ENCODE peak calls at places on chromosomes 7 and 10, in eight cellular contexts. C is left ventricle myocardium inferior; K is mucosa of descending colon; M is colonic mucosa; B is uterus; G is CD8-positive, alpha-beta memory T cell; S is HCT116; E is stomach. I is an unnamed sample. For H3K4me1, the result is how much of the 10 kb centered on the place peaks cover.

GRCh38 chr7:66443946-66444345 is 184.7 kb upstream of the KCTD7 start:
- DNase-seq in C (no peak), K (no peak), M (no peak), B (no peak), G (no peak), S (no peak), E (no peak), I (no peak)

GRCh38 chr10:100827819-100828743 is 82.7 kb downstream of the PAX2 start:
- DNase-seq in C (peak), K (no peak), M (peak), B (no peak), G (no peak), S (no peak), E (peak), I (peak)

GRCh38 chr10:70274643-70275042 is 9.2 kb downstream of the NPFFR1 start:
- DNase-seq in C (no peak), K (no peak), M (no peak), B (peak), G (no peak), S (no peak), E (no peak), I (peak)

GRCh38 chr10:47024399-47025252 is 113.4 kb downstream of the PTPN20 start:
- DNase-seq in C (peak), K (no peak), M (peak), B (peak), G (peak), S (peak), E (peak), I (no peak)

GRCh38 chr10:88913157-88913556 is 33.1 kb downstream of the STAMBPL1 start:
- DNase-seq in C (no peak), K (no peak), M (no peak), B (no peak), G (no peak), S (no peak), E (no peak), I (no peak)

GRCh38 chr10:5155951-5156350 is 29.0 kb downstream of the AKR1C8 start:
- DNase-seq in C (no peak), K (no peak), M (no peak), B (no peak), G (no peak), S (no peak), E (no peak), I (no peak)

GRCh38 chr7:30470163-30470770 is 8.3 kb downstream of the NOD1 start:
- DNase-seq in C (peak), K (no peak), M (no peak), B (no peak), G (no peak), S (no peak), E (no peak), I (peak)

GRCh38 chr10:69087600-69088470 is at the start of gene SRGN:
- DNase-seq in C (peak), K (no peak), M (peak), B (peak), G (peak), S (no peak), E (peak), I (peak)

GRCh38 chr7:37920619-37921339 is at the start of gene EPDR1:
- DNase-seq in C (peak), K (peak), M (peak), B (peak), G (no peak), S (peak), E (no peak), I (peak)

GRCh38 chr10:100875484-100876166 is 37.1 kb upstream of the SLF2 start:
- DNase-seq in C (no peak), K (no peak), M (no peak), B (no peak), G (no peak), S (no peak), E (no peak), I (no peak)

GRCh38 chr7:70935854-70936253 is 196.1 kb upstream of the GALNT17 start:
- DNase-seq in C (no peak), K (no peak), M (no peak), B (no peak), G (no peak), S (no peak), E (no peak), I (no peak)

GRCh38 chr10:98235876-98236275 is 32.1 kb downstream of the LOXL4 start:
- DNase-seq in C (no peak), K (no peak), M (no peak), B (no peak), G (no peak), S (no peak), E (no peak), I (no peak)

GRCh38 chr10:110212119-110213006 is 5.0 kb downstream of the MXI1 start:
- DNase-seq in C (no peak), K (peak), M (peak), B (no peak), G (peak), S (no peak), E (peak), I (no peak)

GRCh38 chr7:146116452-146117219 is at the start of gene CNTNAP2:
- DNase-seq in C (peak), K (no peak), M (no peak), B (no peak), G (no peak), S (no peak), E (no peak), I (no peak)

GRCh38 chr10:21173964-21174669 is 277.0 kb upstream of the NEBL start:
- DNase-seq in C (peak), K (peak), M (peak), B (peak), G (no peak), S (peak), E (peak), I (peak)

GRCh38 chr7:155258233-155258575 is 39.5 kb upstream of the INSIG1 start:
- DNase-seq in C (no peak), K (no peak), M (no peak), B (no peak), G (no peak), S (no peak), E (no peak), I (peak)

GRCh38 chr7:105297309-105297708 is 91.4 kb downstream of the SRPK2 start:
- DNase-seq in C (no peak), K (no peak), M (no peak), B (no peak), G (no peak), S (no peak), E (no peak), I (no peak)

GRCh38 chr10:47164800-47165128 is 135.2 kb upstream of the GDF10 start:
- DNase-seq in C (no peak), K (no peak), M (no peak), B (no peak), G (no peak), S (no peak), E (no peak), I (no peak)

GRCh38 chr10:22821501-22821900 is 106.4 kb upstream of the ARMC3 start:
- DNase-seq in C (no peak), K (no peak), M (no peak), B (no peak), G (no peak), S (no peak), E (no peak), I (no peak)

GRCh38 chr10:113015201-113015600 is 65.2 kb downstream of the TCF7L2 start:
- DNase-seq in C (no peak), K (no peak), M (no peak), B (no peak), G (no peak), S (no peak), E (no peak), I (no peak)

GRCh38 chr7:54811016-54811924 is 52.3 kb upstream of the SEC61G start:
- DNase-seq in C (no peak), K (no peak), M (no peak), B (no peak), G (no peak), S (no peak), E (no peak), I (no peak)

GRCh38 chr7:6284055-6284400 is 11.6 kb upstream of the CYTH3 start:
- DNase-seq in C (no peak), K (no peak), M (no peak), B (no peak), G (no peak), S (no peak), E (no peak), I (peak)

GRCh38 chr7:55019329-55019690 is 493 bp downstream of the EGFR start:
- DNase-seq in C (peak), K (peak), M (peak), B (peak), G (no peak), S (no peak), E (peak), I (peak)

GRCh38 chr7:122305475-122306319 is 1.1 kb upstream of the FEZF1 start:
- DNase-seq in C (no peak), K (peak), M (no peak), B (no peak), G (no peak), S (peak), E (no peak), I (peak)

GRCh38 chr10:80204193-80204714 is 1.1 kb downstream of the ANXA11 start:
- DNase-seq in C (peak), K (peak), M (peak), B (no peak), G (no peak), S (no peak), E (peak), I (no peak)

GRCh38 chr10:57979466-57979865 is 288.2 kb downstream of the IPMK start:
- DNase-seq in C (no peak), K (no peak), M (no peak), B (no peak), G (no peak), S (peak), E (no peak), I (no peak)

GRCh38 chr7:129144834-129145668 is 544 bp downstream of the TSPAN33 start:
- DNase-seq in C (no peak), K (peak), M (no peak), B (no peak), G (peak), S (no peak), E (no peak), I (no peak)

GRCh38 chr10:91923371-91924211 is at the start of gene BTAF1:
- DNase-seq in C (peak), K (peak), M (peak), B (peak), G (peak), S (peak), E (peak), I (peak)

GRCh38 chr10:130137077-130137448 is 872 bp downstream of the GLRX3 start:
- DNase-seq in C (no peak), K (no peak), M (no peak), B (no peak), G (no peak), S (no peak), E (no peak), I (no peak)

GRCh38 chr7:94907420-94908203 is at the start of gene PPP1R9A:
- DNase-seq in C (peak), K (peak), M (peak), B (peak), G (no peak), S (peak), E (peak), I (no peak)

GRCh38 chr7:106064836-106065559 is 47.1 kb downstream of the SYPL1 start:
- DNase-seq in C (peak), K (peak), M (peak), B (peak), G (no peak), S (peak), E (peak), I (peak)

GRCh38 chr7:155796381-155797261 is 15.6 kb downstream of the SHH start:
- DNase-seq in C (peak), K (peak), M (peak), B (peak), G (peak), S (no peak), E (peak), I (peak)

GRCh38 chr10:72039377-72039776 is 49.0 kb downstream of the SPOCK2 start:
- DNase-seq in C (no peak), K (no peak), M (no peak), B (no peak), G (no peak), S (no peak), E (no peak), I (no peak)

GRCh38 chr7:101659706-101660105 is 30.6 kb upstream of the MYL10 start:
- DNase-seq in C (no peak), K (no peak), M (no peak), B (no peak), G (no peak), S (no peak), E (no peak), I (no peak)

GRCh38 chr7:5634107-5634950 is 147.1 kb downstream of the RNF216 start:
- DNase-seq in C (peak), K (peak), M (peak), B (peak), G (no peak), S (no peak), E (no peak), I (peak)

GRCh38 chr7:66296001-66296521 is 90.9 kb downstream of the TPST1 start:
- DNase-seq in C (no peak), K (no peak), M (no peak), B (no peak), G (no peak), S (no peak), E (no peak), I (no peak)

GRCh38 chr10:23081891-23082290 is 13.5 kb upstream of the MSRB2 start:
- DNase-seq in C (no peak), K (no peak), M (no peak), B (no peak), G (no peak), S (peak), E (no peak), I (no peak)

GRCh38 chr10:100826983-100827818 is 81.8 kb downstream of the PAX2 start:
- DNase-seq in C (no peak), K (no peak), M (peak), B (no peak), G (no peak), S (peak), E (peak), I (no peak)

DNA sequence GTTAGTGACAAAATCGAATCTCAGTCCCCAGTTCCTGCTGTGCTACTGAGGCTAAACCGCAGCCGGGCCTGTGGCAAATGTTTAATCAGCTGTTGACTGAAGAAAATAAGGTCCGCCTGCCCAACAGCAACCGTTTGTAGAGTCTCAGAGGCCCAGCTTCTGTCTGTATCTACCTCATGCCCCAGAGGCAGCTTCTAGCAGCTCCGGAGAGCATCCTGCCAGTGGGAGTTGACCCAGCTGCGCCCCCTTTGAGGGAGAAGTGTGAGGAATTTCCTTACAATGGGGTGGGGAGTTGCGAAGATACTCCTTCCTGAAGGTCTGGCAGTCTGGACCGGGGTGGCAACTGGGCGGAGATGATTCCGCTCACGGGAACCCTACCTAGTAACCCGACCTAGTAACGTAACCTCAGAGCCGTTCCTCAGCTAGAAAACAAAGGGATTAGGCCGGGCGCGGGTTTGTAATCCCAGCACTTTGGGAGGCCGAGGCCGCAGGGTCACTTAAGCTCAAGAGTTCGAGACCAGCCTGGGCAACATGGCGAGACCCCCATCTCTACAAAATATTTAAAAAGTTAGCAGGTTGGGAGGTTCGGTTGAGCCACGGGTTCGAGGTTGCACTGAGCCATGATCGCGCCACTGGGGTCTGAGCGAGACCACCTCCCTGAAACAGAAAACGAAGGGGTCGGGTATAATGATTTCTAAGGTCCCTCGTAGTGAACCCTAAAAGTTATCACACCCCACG is 846 bp upstream of the ZNF775 start:
- DNase-seq in C (peak), K (peak), M (peak), B (peak), G (peak), S (peak), E (peak), I (no peak)
- H3K4me1 ChIP-seq in C (under half), K (half or more), M (under half), B (under half), G (under half), S (under half), E (half or more), I (under half)

GRCh38 chr10:30425336-30426075 is 8.5 kb upstream of the MAP3K8 start:
- DNase-seq in C (no peak), K (no peak), M (no peak), B (no peak), G (no peak), S (no peak), E (no peak), I (no peak)

GRCh38 chr10:30420774-30421173 is 13.2 kb upstream of the MAP3K8 start:
- DNase-seq in C (no peak), K (no peak), M (no peak), B (no peak), G (no peak), S (no peak), E (no peak), I (no peak)

GRCh38 chr10:30420266-30420665 is 13.7 kb upstream of the MAP3K8 start:
- DNase-seq in C (no peak), K (no peak), M (no peak), B (no peak), G (no peak), S (no peak), E (no peak), I (no peak)

GRCh38 chr10:30422981-30423654 is 10.9 kb upstream of the MAP3K8 start:
- DNase-seq in C (peak), K (peak), M (peak), B (no peak), G (no peak), S (no peak), E (peak), I (peak)

DNA sequence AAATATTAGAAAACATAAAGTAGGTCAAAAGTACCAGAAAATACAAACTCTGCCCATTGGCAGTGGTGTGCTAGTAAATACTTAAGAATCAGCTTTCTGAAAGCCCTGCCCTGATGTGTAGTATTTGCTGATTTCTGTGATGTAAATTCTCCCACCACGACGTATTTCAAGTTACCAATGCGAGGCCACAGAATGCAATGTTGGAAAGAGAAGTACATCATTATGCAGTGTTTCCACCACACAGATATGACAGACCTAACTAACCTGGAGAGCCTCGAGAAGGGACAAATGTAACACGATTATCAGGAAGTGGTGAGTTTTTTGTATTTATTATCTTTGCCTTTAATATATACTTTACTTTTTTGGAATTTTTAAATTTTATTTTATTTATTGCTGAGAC is 11.7 kb upstream of the MAP3K8 start:
- DNase-seq in C (no peak), K (no peak), M (no peak), B (no peak), G (no peak), S (no peak), E (no peak), I (no peak)
- H3K4me1 ChIP-seq in C (under half), K (under half), M (under half), B (under half), G (under half), S (under half), E (under half), I (under half)

DNA sequence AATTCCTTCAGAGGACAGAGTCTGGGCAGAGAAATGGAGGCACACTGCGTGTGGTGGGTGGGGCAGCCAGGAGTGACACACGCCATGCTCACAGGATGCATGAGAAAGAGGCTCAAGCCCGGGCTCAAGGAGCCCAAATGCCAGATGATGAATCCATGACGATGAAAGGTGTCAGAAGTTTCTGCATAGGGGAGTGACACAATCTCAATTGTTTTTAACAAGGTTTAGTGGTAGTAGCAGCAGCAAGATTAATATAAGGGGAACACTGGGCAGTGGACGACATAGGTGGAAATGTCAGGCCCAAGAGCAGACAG is 126.1 kb downstream of the TNS3 start:
- DNase-seq in C (no peak), K (no peak), M (no peak), B (no peak), G (no peak), S (no peak), E (no peak), I (no peak)
- H3K4me1 ChIP-seq in C (half or more), K (under half), M (under half), B (under half), G (under half), S (under half), E (half or more), I (under half)

GRCh38 chr10:116848912-116849270 is 408 bp upstream of the ENO4 start:
- DNase-seq in C (no peak), K (peak), M (no peak), B (no peak), G (no peak), S (no peak), E (no peak), I (no peak)
- H3K4me1 ChIP-seq in C (under half), K (under half), M (under half), B (under half), G (under half), S (under half), E (under half), I (under half)

GRCh38 chr10:120513307-120513706 is 56.3 kb downstream of the PLPP4 start:
- DNase-seq in C (no peak), K (no peak), M (no peak), B (no peak), G (no peak), S (no peak), E (no peak), I (no peak)
- H3K4me1 ChIP-seq in C (under half), K (under half), M (under half), B (under half), G (under half), S (under half), E (under half), I (under half)

DNA sequence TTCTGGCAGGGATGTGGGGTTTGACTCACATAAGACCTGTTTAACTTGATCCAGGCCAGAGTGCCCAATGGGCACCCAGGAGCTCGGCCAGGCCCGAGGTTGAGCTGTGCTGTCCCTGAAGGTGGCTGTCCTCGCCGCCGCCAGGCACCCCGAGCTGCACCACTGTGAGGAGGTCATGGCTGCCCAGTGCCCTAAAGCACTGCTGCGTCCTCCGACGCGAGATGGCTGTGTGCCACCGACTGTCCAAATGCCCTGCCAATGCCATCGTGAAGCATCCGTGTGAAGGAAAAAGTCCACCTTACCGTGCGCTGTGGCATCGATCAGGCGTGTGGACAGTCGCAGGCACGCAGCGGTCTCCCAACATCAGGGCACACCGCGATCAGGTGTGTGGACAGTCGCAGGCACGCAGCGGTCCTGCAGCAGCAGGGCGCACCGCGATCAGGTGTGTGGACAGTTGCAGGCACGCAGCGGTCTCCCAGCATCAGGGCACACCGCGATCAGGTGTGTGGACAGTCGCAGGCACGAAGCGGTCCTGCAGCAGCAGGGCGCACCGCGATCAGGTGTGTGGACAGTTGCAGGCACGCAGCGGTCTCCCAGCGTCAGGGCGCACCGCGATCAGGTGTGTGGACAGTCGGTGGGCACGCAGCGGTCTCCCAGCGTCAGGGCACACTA is 120.3 kb downstream of the VIPR2 start:
- DNase-seq in C (no peak), K (no peak), M (no peak), B (peak), G (no peak), S (no peak), E (no peak), I (peak)
- H3K4me1 ChIP-seq in C (under half), K (under half), M (under half), B (under half), G (under half), S (under half), E (under half), I (under half)